ENCODE peak calls at places on chromosomes 7 and 10, in six cellular contexts. P, O, G, Q, Y and R are unnamed samples.

GRCh38 chr10:62022830-62023229 is 121.3 kb downstream of the ARID5B start:
- DNase-seq in G (no peak), O (no peak), Y (no peak), P (no peak), Q (no peak), R (no peak)

GRCh38 chr7:6237002-6237401 is 35.4 kb downstream of the CYTH3 start:
- DNase-seq in O (peak), Y (no peak), G (no peak), Q (no peak), P (no peak), R (peak)

GRCh38 chr7:97858221-97858620 is 14.0 kb downstream of the ASNS start:
- DNase-seq in Q (no peak), P (no peak), Y (no peak), O (no peak), G (no peak), R (no peak)

GRCh38 chr10:54703086-54703485 is 97.9 kb downstream of the PCDH15 start:
- DNase-seq in G (no peak), P (no peak), Y (no peak), Q (no peak), O (no peak), R (no peak)

GRCh38 chr7:94056796-94057207 is 52.6 kb upstream of the BET1 start:
- DNase-seq in P (no peak), Q (no peak), G (no peak), O (no peak), Y (no peak), R (no peak)

GRCh38 chr10:97081621-97082235 is 104.0 kb downstream of the SLIT1 start:
- DNase-seq in Y (no peak), P (peak), G (no peak), O (no peak), Q (peak), R (no peak)

GRCh38 chr10:101817542-101818118 is 614 bp downstream of the OGA start:
- DNase-seq in G (peak), O (peak), Y (peak), P (no peak), Q (peak), R (no peak)

GRCh38 chr7:131935180-131935579 is 378.8 kb upstream of the PODXL start:
- DNase-seq in P (no peak), Q (no peak), O (no peak), G (no peak), Y (no peak), R (no peak)

GRCh38 chr7:93980744-93981479 is 23.2 kb downstream of the BET1 start:
- DNase-seq in G (no peak), Y (no peak), Q (no peak), P (no peak), O (no peak), R (no peak)

GRCh38 chr10:32077896-32078295 is 21.7 kb upstream of the KIF5B start:
- DNase-seq in Q (no peak), O (no peak), P (no peak), Y (no peak), G (peak), R (no peak)

GRCh38 chr10:99520804-99521473 is 11.8 kb upstream of the NKX2-3 start:
- DNase-seq in G (no peak), P (no peak), Y (no peak), O (no peak), Q (no peak), R (no peak)

GRCh38 chr10:11993834-11994468 is 48.7 kb downstream of the UPF2 start:
- DNase-seq in G (no peak), Y (no peak), P (no peak), Q (no peak), O (no peak), R (no peak)

GRCh38 chr7:19522486-19522885 is 186.4 kb downstream of the POLR1F start:
- DNase-seq in O (no peak), Y (no peak), G (no peak), Q (no peak), P (no peak), R (no peak)

GRCh38 chr7:5217851-5218331 is 27.9 kb downstream of the WIPI2 start:
- DNase-seq in O (peak), Y (no peak), Q (no peak), P (no peak), G (peak), R (no peak)

GRCh38 chr7:132575336-132575986 is 809 bp downstream of the PLXNA4 start:
- DNase-seq in Q (no peak), P (peak), Y (no peak), O (peak), G (peak), R (peak)

GRCh38 chr10:17649836-17650235 is 5.9 kb downstream of the STAM start:
- DNase-seq in G (no peak), P (no peak), Y (no peak), Q (no peak), O (no peak), R (no peak)

GRCh38 chr10:92290076-92290836 is 622 bp downstream of the CPEB3 start:
- DNase-seq in P (no peak), Y (no peak), O (peak), Q (no peak), G (peak), R (peak)

GRCh38 chr10:48658889-48659269 is 25.8 kb upstream of the WDFY4 start:
- DNase-seq in Y (no peak), O (no peak), Q (no peak), G (no peak), P (no peak), R (no peak)

GRCh38 chr10:90571876-90572275 is 286.0 kb downstream of the HTR7 start:
- DNase-seq in Y (no peak), P (no peak), Q (no peak), G (no peak), O (no peak), R (no peak)

GRCh38 chr7:94561841-94562514 is 52.4 kb downstream of the CASD1 start:
- DNase-seq in Y (no peak), P (no peak), O (no peak), Q (no peak), G (no peak), R (no peak)

GRCh38 chr10:2839081-2839725 is 228.1 kb upstream of the PFKP start:
- DNase-seq in O (no peak), G (no peak), P (peak), Y (no peak), Q (no peak), R (no peak)

GRCh38 chr7:13742719-13743640 is 246.5 kb downstream of the ETV1 start:
- DNase-seq in P (peak), G (no peak), Q (no peak), Y (no peak), O (peak), R (peak)